ENCODE peak calls at places on chromosomes 11 and 22, in seven cellular contexts. X is fibroblast of the aortic adventitia; E is WERI-Rb-1; F is stimulated activated CD4-positive, alpha-beta T cell treated with anti-CD3 and anti-CD28 coated beads, TNF-alpha, amount 100 ng/mL, for 24 hours; Q is activated T-helper 1 cell treated with anti-CD3 and anti-CD28 coated beads, Interleukin-2, amount 50 U/mL, for 16 hours; C is AG08396; P is neural crest cell. L is an unnamed sample.

GRCh38 chr11:14974021-14974698 is 2.0 kb upstream of the CALCA start:
- DNase-seq in X (no peak), E (no peak), F (no peak), Q (no peak), C (no peak), P (no peak), L (no peak)

GRCh38 chr22:48380016-48380665 is 1447.5 kb downstream of the BRD1 start:
- DNase-seq in X (no peak), E (no peak), F (no peak), Q (no peak), C (no peak), P (no peak), L (no peak)

GRCh38 chr11:79413258-79413657 is 27.6 kb downstream of the TENM4 start:
- DNase-seq in X (peak), E (no peak), F (no peak), Q (no peak), C (peak), P (peak), L (no peak)

GRCh38 chr22:33658775-33659174 is 261.5 kb downstream of the LARGE1 start:
- DNase-seq in X (peak), E (no peak), F (no peak), Q (no peak), C (peak), P (no peak), L (no peak)

GRCh38 chr22:37659897-37660708 is 1.6 kb downstream of the PDXP start:
- DNase-seq in X (no peak), E (no peak), F (no peak), Q (no peak), C (no peak), P (no peak), L (no peak)

GRCh38 chr11:128902515-128903066 is 11.4 kb downstream of the KCNJ5 start:
- DNase-seq in X (peak), E (no peak), F (no peak), Q (no peak), C (peak), P (no peak), L (no peak)

GRCh38 chr22:37630839-37631435 is 8.5 kb upstream of the SH3BP1 start:
- DNase-seq in X (no peak), E (no peak), F (no peak), Q (no peak), C (no peak), P (no peak), L (no peak)

GRCh38 chr11:92225206-92225562 is 566 bp downstream of the FAT3 start:
- DNase-seq in X (no peak), E (peak), F (no peak), Q (no peak), C (no peak), P (no peak), L (no peak)